ENCODE peak calls at places on chromosomes 13 and 19, in seven cellular contexts. U is uterus, W is right lobe of liver, Z is Peyer's patch, Y is neural crest cell, F is A549, T is dorsolateral prefrontal cortex. V is an unnamed sample.

GRCh38 chr13:97855570-97855970 is 97.9 kb upstream of the IPO5 start:
- DNase-seq in U (peak), W (no peak), Z (no peak), Y (peak), F (peak), T (peak), V (peak)

GRCh38 chr13:111902726-111903125 is 164.2 kb upstream of the SOX1 start:
- DNase-seq in U (no peak), W (no peak), Z (no peak), Y (no peak), F (no peak), T (no peak), V (no peak)

GRCh38 chr13:48431987-48432615 is 19.2 kb upstream of the LPAR6 start:
- DNase-seq in U (no peak), W (no peak), Z (no peak), Y (no peak), F (no peak), T (no peak), V (peak)

GRCh38 chr13:98346904-98347636 is 170.0 kb upstream of the RNF113B start:
- DNase-seq in U (no peak), W (no peak), Z (no peak), Y (no peak), F (no peak), T (no peak), V (no peak)

GRCh38 chr13:51276684-51277083 is 54.5 kb downstream of the FAM124A start:
- DNase-seq in U (no peak), W (no peak), Z (no peak), Y (no peak), F (no peak), T (no peak), V (no peak)

GRCh38 chr13:110244096-110244830 is 62.7 kb downstream of the COL4A1 start:
- DNase-seq in U (peak), W (no peak), Z (no peak), Y (no peak), F (no peak), T (no peak), V (peak)

GRCh38 chr13:93270769-93271753 is 44.5 kb downstream of the GPC6 start:
- DNase-seq in U (no peak), W (no peak), Z (no peak), Y (no peak), F (peak), T (no peak), V (no peak)

GRCh38 chr13:55517312-55517711 is 1623.4 kb upstream of the PRR20A start:
- DNase-seq in U (no peak), W (no peak), Z (no peak), Y (peak), F (no peak), T (no peak), V (no peak)

GRCh38 chr19:49889687-49890348 is 6.9 kb downstream of the IL4I1 start:
- DNase-seq in U (peak), W (peak), Z (peak), Y (peak), F (peak), T (peak), V (no peak)

GRCh38 chr13:113405481-113406300 is 41.8 kb upstream of the GRTP1 start:
- DNase-seq in U (no peak), W (peak), Z (peak), Y (no peak), F (no peak), T (no peak), V (no peak)

GRCh38 chr19:35027851-35028599 is 2.2 kb upstream of the SCN1B start:
- DNase-seq in U (no peak), W (no peak), Z (no peak), Y (no peak), F (peak), T (no peak), V (no peak)

GRCh38 chr19:7004313-7004931 is 16.8 kb downstream of the MBD3L2B start:
- DNase-seq in U (no peak), W (no peak), Z (no peak), Y (peak), F (peak), T (no peak), V (peak)

GRCh38 chr13:31476266-31476665 is 263.1 kb upstream of the RXFP2 start:
- DNase-seq in U (no peak), W (no peak), Z (no peak), Y (no peak), F (no peak), T (peak), V (peak)

GRCh38 chr13:41546372-41547252 is 89.3 kb downstream of the RGCC start:
- DNase-seq in U (no peak), W (no peak), Z (no peak), Y (no peak), F (no peak), T (no peak), V (peak)

GRCh38 chr19:51460164-51460992 is 2.1 kb upstream of the SIGLEC8 start:
- DNase-seq in U (no peak), W (no peak), Z (no peak), Y (no peak), F (peak), T (no peak), V (no peak)

GRCh38 chr13:46146898-46147297 is 35.1 kb downstream of the LCP1 start:
- DNase-seq in U (no peak), W (peak), Z (no peak), Y (peak), F (peak), T (peak), V (peak)

GRCh38 chr13:100808848-100809247 is 134.3 kb upstream of the TMTC4 start:
- DNase-seq in U (no peak), W (no peak), Z (no peak), Y (peak), F (no peak), T (no peak), V (no peak)

GRCh38 chr13:40613192-40613818 is 53.1 kb downstream of the FOXO1 start:
- DNase-seq in U (peak), W (no peak), Z (no peak), Y (no peak), F (no peak), T (peak), V (no peak)

GRCh38 chr19:55352040-55352439 is 2.5 kb downstream of the COX6B2 start:
- DNase-seq in U (no peak), W (no peak), Z (no peak), Y (no peak), F (no peak), T (no peak), V (no peak)

GRCh38 chr19:33292595-33293254 is 9.6 kb downstream of the CEBPA start:
- DNase-seq in U (no peak), W (peak), Z (peak), Y (no peak), F (peak), T (no peak), V (peak)

GRCh38 chr13:113088691-113089020 is 16.9 kb upstream of the F7 start:
- DNase-seq in U (no peak), W (no peak), Z (no peak), Y (no peak), F (no peak), T (no peak), V (no peak)

GRCh38 chr13:45178349-45179142 is 22.3 kb downstream of the KCTD4 start:
- DNase-seq in U (no peak), W (no peak), Z (no peak), Y (no peak), F (peak), T (no peak), V (peak)

GRCh38 chr13:59790626-59791025 is 373.1 kb downstream of the DIAPH3 start:
- DNase-seq in U (no peak), W (no peak), Z (no peak), Y (no peak), F (no peak), T (no peak), V (no peak)

GRCh38 chr13:31946091-31946770 is 85.3 kb upstream of the FRY start:
- DNase-seq in U (no peak), W (no peak), Z (no peak), Y (no peak), F (no peak), T (no peak), V (peak)

GRCh38 chr13:35500071-35500595 is 23.6 kb upstream of the MAB21L1 start:
- DNase-seq in U (no peak), W (no peak), Z (no peak), Y (no peak), F (no peak), T (no peak), V (no peak)

GRCh38 chr19:18477974-18478373 is 40.0 kb upstream of the ISYNA1 start:
- DNase-seq in U (no peak), W (no peak), Z (no peak), Y (no peak), F (no peak), T (no peak), V (no peak)

GRCh38 chr19:18481505-18482222 is 40.2 kb downstream of the ELL start:
- DNase-seq in U (no peak), W (no peak), Z (no peak), Y (no peak), F (no peak), T (no peak), V (no peak)

GRCh38 chr19:18477042-18477760 is 39.3 kb upstream of the ISYNA1 start:
- DNase-seq in U (no peak), W (no peak), Z (no peak), Y (no peak), F (peak), T (no peak), V (no peak)

GRCh38 chr19:18478545-18479311 is 40.8 kb upstream of the ISYNA1 start:
- DNase-seq in U (peak), W (peak), Z (no peak), Y (no peak), F (peak), T (peak), V (peak)

DNA sequence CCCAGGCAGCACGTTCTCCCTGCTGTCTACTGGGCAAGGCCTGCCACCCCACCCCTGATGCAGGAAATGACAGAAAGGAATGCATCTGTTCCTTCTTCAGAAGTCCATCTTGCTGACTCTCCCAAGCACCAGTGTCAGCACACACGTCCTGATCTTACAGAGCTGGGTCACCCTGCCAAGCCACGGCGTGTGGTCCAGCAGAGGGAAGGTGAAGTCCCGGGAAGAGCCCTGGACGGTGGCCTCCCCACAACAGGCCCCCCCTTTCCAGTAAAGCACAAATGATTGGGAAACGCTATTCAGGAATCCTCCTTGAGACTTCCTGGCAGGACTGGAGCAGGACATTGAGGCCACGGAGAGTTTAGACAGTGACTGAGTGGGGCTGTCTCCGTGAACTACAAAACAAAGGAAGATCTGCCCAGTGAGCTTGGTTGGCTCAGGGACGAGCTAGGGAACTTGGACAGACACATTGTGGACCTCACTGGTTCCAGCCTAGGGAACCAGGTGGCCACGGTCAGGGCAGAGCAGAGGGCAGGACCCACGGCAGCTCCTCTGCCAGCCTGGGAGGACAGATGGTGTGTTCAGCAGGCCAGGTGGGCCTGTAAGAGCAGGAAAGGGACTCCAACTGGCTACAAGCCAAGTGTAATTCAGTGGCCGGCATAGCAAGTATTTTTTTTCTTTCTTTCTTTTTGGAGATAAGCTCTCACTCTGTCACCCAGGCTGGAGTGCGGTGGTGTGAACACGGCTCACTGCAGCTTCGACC is 41.7 kb downstream of the ELL start:
- DNase-seq in U (peak), W (peak), Z (no peak), Y (no peak), F (no peak), T (no peak), V (peak)
- TF ChIP-seq CTCF in U (no peak), W (no peak), Z (no peak), Y (no peak), F (no peak), T (no peak), V (no peak)

GRCh38 chr19:48290923-48291700 is 21.2 kb downstream of the ZNF114 start:
- DNase-seq in U (peak), W (peak), Z (peak), Y (peak), F (peak), T (peak), V (peak)
- TF ChIP-seq CTCF in U (peak), W (peak), Z (peak), Y (peak), F (peak), T (peak), V (peak)

GRCh38 chr19:16847407-16847806 is 18.2 kb downstream of the SIN3B start:
- DNase-seq in U (no peak), W (no peak), Z (no peak), Y (no peak), F (no peak), T (no peak), V (no peak)
- TF ChIP-seq CTCF in U (no peak), W (no peak), Z (no peak), Y (no peak), F (no peak), T (no peak), V (no peak)

GRCh38 chr19:9850235-9850959 is 15.3 kb downstream of the PIN1 start:
- DNase-seq in U (no peak), W (no peak), Z (no peak), Y (no peak), F (no peak), T (peak), V (no peak)

GRCh38 chr19:9848761-9849160 is 13.6 kb downstream of the PIN1 start:
- DNase-seq in U (no peak), W (no peak), Z (no peak), Y (no peak), F (no peak), T (no peak), V (no peak)

GRCh38 chr19:9847087-9847671 is 12.1 kb downstream of the PIN1 start:
- DNase-seq in U (peak), W (no peak), Z (no peak), Y (peak), F (peak), T (peak), V (peak)

GRCh38 chr19:9849786-9850185 is 14.7 kb downstream of the PIN1 start:
- DNase-seq in U (no peak), W (no peak), Z (no peak), Y (no peak), F (no peak), T (no peak), V (no peak)

GRCh38 chr19:9848060-9848459 is 12.9 kb downstream of the PIN1 start:
- DNase-seq in U (no peak), W (no peak), Z (no peak), Y (no peak), F (no peak), T (no peak), V (no peak)
- TF ChIP-seq CTCF in U (no peak), W (peak), Z (peak), Y (peak), F (peak), T (peak), V (peak)

GRCh38 chr13:106036870-106037269 is 498.6 kb downstream of the EFNB2 start:
- DNase-seq in U (no peak), W (no peak), Z (peak), Y (no peak), F (peak), T (no peak), V (no peak)
- TF ChIP-seq CTCF in U (no peak), W (no peak), Z (no peak), Y (no peak), F (no peak), T (no peak), V (no peak)

DNA sequence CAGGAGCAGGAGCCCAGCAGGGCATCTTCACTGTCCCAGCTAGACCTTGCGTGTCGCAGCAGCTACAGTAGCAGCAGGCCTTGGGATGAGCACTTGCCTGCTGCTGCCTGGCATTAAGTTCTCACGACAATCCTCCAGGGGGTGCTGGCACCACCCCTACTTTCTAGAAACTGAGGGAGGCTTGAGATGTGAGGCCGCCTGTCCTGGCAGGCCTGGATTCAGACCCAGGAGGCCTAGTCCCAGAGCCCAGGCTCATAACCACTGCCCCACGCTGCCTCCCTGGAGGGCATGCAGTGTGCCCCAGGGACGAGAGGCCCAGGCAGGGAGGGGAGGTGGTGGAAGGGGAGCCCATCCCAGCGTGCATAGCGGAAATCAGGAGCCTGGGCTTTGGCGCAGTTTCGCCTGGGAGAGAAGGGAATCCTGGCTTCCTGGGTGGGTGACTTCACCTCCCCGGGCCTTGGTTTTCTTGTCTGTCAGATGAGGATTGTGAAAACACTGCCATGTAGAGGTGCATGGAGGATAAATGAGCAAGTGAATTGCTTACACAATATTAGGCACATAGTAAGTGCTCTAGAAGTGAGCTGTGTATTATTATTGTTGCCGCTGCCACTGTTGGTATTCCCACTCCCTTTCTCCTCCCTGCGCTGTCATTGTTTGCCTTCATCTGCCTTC is 26.1 kb downstream of the PPP5C start:
- DNase-seq in U (no peak), W (peak), Z (no peak), Y (no peak), F (peak), T (no peak), V (no peak)
- TF ChIP-seq CTCF in U (no peak), W (no peak), Z (no peak), Y (peak), F (peak), T (peak), V (peak)